ENCODE peak calls at places on chromosomes 16 and 17, in four cellular contexts. M is psoas muscle, O is OCI-LY7, V is gastrocnemius medialis. A is an unnamed sample. For H3K9me3, the result is how much of the 10 kb centered on the place peaks cover.

GRCh38 chr16:11318817-11319216 is 26.4 kb upstream of the RMI2 start:
- DNase-seq in M (no peak), V (no peak), O (no peak), A (no peak)

GRCh38 chr17:20091161-20092029 is 82.2 kb downstream of the SPECC1 start:
- DNase-seq in V (peak), M (no peak), O (no peak), A (no peak)

GRCh38 chr16:71669926-71670536 is 44.0 kb downstream of the MARVELD3 start:
- DNase-seq in V (no peak), M (no peak), O (no peak), A (no peak)

GRCh38 chr17:66610734-66611133 is 224.2 kb upstream of the CACNG5 start:
- DNase-seq in M (no peak), V (no peak), O (no peak), A (no peak)

GRCh38 chr17:68794636-68795503 is 160.3 kb downstream of the ABCA8 start:
- DNase-seq in V (no peak), O (peak), M (peak), A (peak)

GRCh38 chr16:67530013-67530939 is 1.6 kb downstream of the RIPOR1 start:
- DNase-seq in V (peak), O (peak), M (peak), A (no peak)

GRCh38 chr17:78667091-78667490 is 89.9 kb upstream of the DNAH17 start:
- DNase-seq in M (no peak), O (no peak), V (no peak), A (no peak)

GRCh38 chr16:66175058-66175457 is 191.4 kb upstream of the CDH5 start:
- DNase-seq in O (no peak), M (no peak), V (no peak), A (no peak)

GRCh38 chr17:63700528-63701441 is 860 bp upstream of the LIMD2 start:
- DNase-seq in V (no peak), M (peak), O (peak), A (no peak)

GRCh38 chr16:17235147-17235817 is 235.5 kb downstream of the XYLT1 start:
- DNase-seq in M (no peak), V (no peak), O (no peak), A (no peak)

GRCh38 chr17:75638893-75639292 is 5.7 kb downstream of the SMIM5 start:
- DNase-seq in V (no peak), O (no peak), M (peak), A (no peak)

GRCh38 chr17:15123593-15124590 is 141.2 kb downstream of the PMP22 start:
- DNase-seq in M (no peak), V (no peak), O (no peak), A (no peak)

GRCh38 chr16:83992624-83993023 is 24.6 kb downstream of the NECAB2 start:
- DNase-seq in M (no peak), V (peak), O (no peak), A (peak)

GRCh38 chr16:57004387-57005250 is 15.3 kb downstream of the NLRC5 start:
- DNase-seq in M (no peak), V (no peak), O (no peak), A (no peak)

GRCh38 chr16:67155305-67156145 is 4.2 kb downstream of the TRADD start:
- DNase-seq in M (peak), O (peak), V (no peak), A (peak)

GRCh38 chr16:89596957-89597644 is 16.3 kb upstream of the DPEP1 start:
- DNase-seq in O (no peak), M (no peak), V (no peak), A (no peak)

GRCh38 chr16:47198180-47198575 is 54.4 kb upstream of the NETO2 start:
- DNase-seq in M (no peak), V (no peak), O (no peak), A (no peak)

GRCh38 chr17:78151514-78152008 is 5.4 kb downstream of the C17orf99 start:
- DNase-seq in M (no peak), O (no peak), V (no peak), A (no peak)

GRCh38 chr17:77208217-77208808 is 67.5 kb downstream of the SEC14L1 start:
- DNase-seq in V (peak), M (no peak), O (no peak), A (peak)

GRCh38 chr16:67233596-67233995 is 6.7 kb downstream of the TMEM208 start:
- DNase-seq in M (no peak), V (no peak), O (no peak), A (no peak)

GRCh38 chr16:5062790-5063765 is 2.7 kb downstream of the C16orf89 start:
- DNase-seq in O (peak), V (no peak), M (no peak), A (no peak)

GRCh38 chr17:62616993-62617893 is 10.2 kb upstream of the MRC2 start:
- DNase-seq in M (no peak), O (no peak), V (no peak), A (no peak)

GRCh38 chr16:88287219-88287618 is 95.5 kb upstream of the ZNF469 start:
- DNase-seq in O (peak), M (peak), V (no peak), A (no peak)
- H3K9me3 ChIP-seq in O (under half), M (under half), V (under half), A (under half)

GRCh38 chr17:48037036-48037881 is at the start of gene COPZ2:
- DNase-seq in O (no peak), M (peak), V (no peak), A (no peak)

GRCh38 chr17:48038687-48039086 is 1.1 kb upstream of the COPZ2 start:
- DNase-seq in V (no peak), M (no peak), O (no peak), A (no peak)

GRCh38 chr17:48043171-48043570 is 5.0 kb upstream of the NFE2L1 start:
- DNase-seq in V (no peak), O (no peak), M (no peak), A (no peak)

GRCh38 chr17:48036693-48037035 is 933 bp downstream of the COPZ2 start:
- DNase-seq in O (no peak), M (no peak), V (no peak), A (no peak)

GRCh38 chr17:48037924-48038323 is 327 bp upstream of the COPZ2 start:
- DNase-seq in M (no peak), O (no peak), V (no peak), A (no peak)
- H3K4me3 ChIP-seq in M (peak), O (no peak), V (peak), A (peak)

GRCh38 chr17:22570144-22570845 is 878.0 kb downstream of the KCNJ18 start:
- DNase-seq in O (no peak), M (no peak), V (no peak), A (no peak)

GRCh38 chr17:22569459-22570143 is 877.3 kb downstream of the KCNJ18 start:
- DNase-seq in M (no peak), O (no peak), V (no peak), A (no peak)
- H3K9me3 ChIP-seq in M (under half), O (under half), V (under half), A (under half)

GRCh38 chr16:3004781-3005284 is 7.9 kb upstream of the CLDN9 start:
- DNase-seq in M (no peak), O (no peak), V (no peak), A (no peak)
- H3K4me3 ChIP-seq in M (peak), O (peak), V (peak), A (no peak)